ENCODE peak calls at places on chromosomes 3 and 15, in eight cellular contexts. I is PC-3; N is neural progenitor cell; J is vagina; E is right atrium auricular region; O is neuronal stem cell; U is esophagus squamous epithelium; T is effector memory CD4-positive, alpha-beta T cell. M is an unnamed sample. For H3K36me3 and H3K27me3, the result is how much of the 10 kb centered on the place peaks cover.

GRCh38 chr3:188584162-188584529 is 430.2 kb downstream of the LPP start:
- DNase-seq in O (no peak), N (no peak), E (no peak), J (no peak), U (no peak), T (no peak), I (peak), M (no peak)

GRCh38 chr3:168218600-168218999 is 122.9 kb upstream of the GOLIM4 start:
- DNase-seq in N (no peak), I (no peak), U (no peak), J (no peak), T (no peak), E (no peak), O (no peak), M (no peak)

GRCh38 chr3:23075478-23075877 is 127.6 kb upstream of the UBE2E2 start:
- DNase-seq in O (no peak), T (no peak), E (no peak), U (no peak), I (no peak), N (no peak), J (no peak), M (no peak)

GRCh38 chr3:77348244-77348855 is 308.5 kb downstream of the ROBO2 start:
- DNase-seq in I (peak), N (peak), E (no peak), O (peak), J (no peak), T (no peak), U (no peak), M (no peak)

GRCh38 chr15:89127054-89127702 is 38.9 kb downstream of the ABHD2 start:
- DNase-seq in I (peak), N (no peak), J (no peak), T (no peak), U (no peak), E (no peak), O (no peak), M (no peak)

GRCh38 chr15:100929641-100930042 is 10.5 kb downstream of the LRRK1 start:
- DNase-seq in T (no peak), E (no peak), N (peak), U (no peak), J (no peak), O (no peak), I (no peak), M (no peak)

GRCh38 chr3:12782172-12782815 is 14.2 kb upstream of the CAND2 start:
- DNase-seq in N (peak), O (no peak), I (no peak), U (no peak), E (no peak), T (no peak), J (no peak), M (no peak)

GRCh38 chr15:90037961-90038633 is 37.0 kb downstream of the ZNF710 start:
- DNase-seq in I (no peak), T (no peak), U (no peak), O (no peak), E (no peak), N (no peak), J (no peak), M (no peak)

GRCh38 chr3:182309120-182309519 is 484.2 kb upstream of the ATP11B start:
- DNase-seq in O (no peak), T (no peak), I (peak), E (no peak), N (no peak), J (no peak), U (no peak), M (no peak)

GRCh38 chr3:38829404-38829803 is 13.4 kb upstream of the SCN10A start:
- DNase-seq in O (no peak), E (peak), N (no peak), I (peak), U (no peak), T (no peak), J (no peak), M (no peak)

GRCh38 chr15:68228143-68228970 is 1.2 kb downstream of the CLN6 start:
- DNase-seq in J (no peak), U (no peak), N (no peak), T (no peak), I (peak), O (no peak), E (no peak), M (no peak)

GRCh38 chr3:1087066-1087555 is 5.7 kb upstream of the CNTN6 start:
- DNase-seq in J (no peak), T (no peak), I (peak), N (peak), O (no peak), E (no peak), U (no peak), M (no peak)

GRCh38 chr3:13500133-13500885 is 20.2 kb downstream of the HDAC11 start:
- DNase-seq in I (peak), J (no peak), E (no peak), N (peak), O (peak), U (no peak), T (no peak), M (no peak)

GRCh38 chr3:12947504-12948369 is 106.4 kb upstream of the RPL32 start:
- DNase-seq in J (no peak), T (no peak), N (no peak), E (no peak), U (no peak), I (peak), O (no peak), M (no peak)

GRCh38 chr3:32276279-32276841 is 37.9 kb downstream of the CMTM8 start:
- DNase-seq in I (peak), E (no peak), U (no peak), T (no peak), O (no peak), J (no peak), N (no peak), M (no peak)

GRCh38 chr15:51931638-51932037 is 39.9 kb downstream of the LEO1 start:
- DNase-seq in U (no peak), I (peak), O (no peak), T (no peak), E (peak), N (no peak), J (no peak), M (no peak)

GRCh38 chr15:39823634-39824033 is 41.0 kb upstream of the FSIP1 start:
- DNase-seq in N (no peak), J (no peak), T (no peak), O (no peak), U (no peak), E (no peak), I (no peak), M (no peak)

GRCh38 chr3:29353807-29354206 is 72.9 kb downstream of the RBMS3 start:
- DNase-seq in N (no peak), I (no peak), U (no peak), E (no peak), J (no peak), O (no peak), T (no peak), M (no peak)

GRCh38 chr15:97171556-97171955 is 788.9 kb upstream of the ARRDC4 start:
- DNase-seq in J (no peak), T (no peak), O (no peak), E (no peak), I (no peak), U (no peak), N (no peak), M (no peak)

GRCh38 chr3:183211390-183211789 is 41.7 kb upstream of the B3GNT5 start:
- DNase-seq in T (no peak), J (no peak), U (no peak), N (no peak), O (no peak), I (no peak), E (no peak), M (no peak)

GRCh38 chr3:31461441-31461840 is 71.3 kb upstream of the STT3B start:
- DNase-seq in T (no peak), N (no peak), I (no peak), E (no peak), O (no peak), U (no peak), J (no peak), M (no peak)

GRCh38 chr3:195147649-195148121 is 123.3 kb downstream of the XXYLT1 start:
- DNase-seq in J (no peak), O (no peak), I (no peak), E (no peak), U (no peak), T (no peak), N (no peak), M (no peak)

GRCh38 chr15:100635406-100636071 is 33.1 kb downstream of the ASB7 start:
- DNase-seq in T (no peak), E (no peak), N (peak), U (no peak), J (no peak), I (no peak), O (no peak), M (no peak)

GRCh38 chr15:51878446-51879386 is 49.3 kb downstream of the TMOD3 start:
- DNase-seq in I (peak), N (no peak), O (no peak), U (no peak), T (no peak), E (no peak), J (no peak), M (peak)

GRCh38 chr15:100809151-100809550 is 70.5 kb upstream of the ALDH1A3 start:
- DNase-seq in E (no peak), N (no peak), U (no peak), I (peak), T (no peak), J (no peak), O (no peak), M (no peak)

GRCh38 chr15:66720206-66721010 is 18.4 kb downstream of the SMAD6 start:
- DNase-seq in I (peak), N (no peak), T (no peak), E (peak), O (no peak), J (no peak), U (no peak), M (peak)

GRCh38 chr3:83934208-83935150 is 1024.3 kb upstream of the CADM2 start:
- DNase-seq in O (no peak), T (no peak), I (peak), E (no peak), J (no peak), U (no peak), N (no peak), M (no peak)

GRCh38 chr15:59976480-59976879 is 27.6 kb upstream of the FOXB1 start:
- DNase-seq in J (no peak), T (peak), O (no peak), I (no peak), U (no peak), N (no peak), E (no peak), M (peak)

GRCh38 chr15:100777821-100778220 is 101.8 kb upstream of the ALDH1A3 start:
- DNase-seq in T (no peak), N (peak), E (no peak), O (no peak), J (no peak), I (no peak), U (no peak), M (no peak)

GRCh38 chr3:60304103-60304502 is 947.1 kb downstream of the FHIT start:
- DNase-seq in O (no peak), N (no peak), T (no peak), J (no peak), U (no peak), E (no peak), I (no peak), M (no peak)

GRCh38 chr3:108806316-108806715 is 16.3 kb upstream of the TRAT1 start:
- DNase-seq in O (no peak), N (no peak), E (no peak), I (no peak), U (no peak), J (no peak), T (peak), M (peak)

GRCh38 chr3:179853176-179853575 is 183.6 kb downstream of the PEX5L start:
- DNase-seq in O (no peak), J (no peak), N (no peak), E (no peak), T (no peak), U (no peak), I (no peak), M (no peak)

GRCh38 chr3:132343018-132343612 is 25.9 kb downstream of the ACP3 start:
- DNase-seq in T (no peak), O (peak), N (peak), I (peak), J (no peak), E (no peak), U (no peak), M (peak)

GRCh38 chr15:40481671-40482070 is 10.9 kb downstream of the CHST14 start:
- DNase-seq in J (no peak), N (no peak), O (no peak), I (no peak), E (no peak), U (no peak), T (no peak), M (no peak)

GRCh38 chr3:58383904-58384303 is 49.7 kb downstream of the PDHB start:
- DNase-seq in J (no peak), O (no peak), I (peak), T (no peak), U (no peak), N (no peak), E (no peak), M (no peak)

GRCh38 chr3:136018876-136019275 is 53.3 kb downstream of the PPP2R3A start:
- DNase-seq in I (no peak), N (no peak), T (no peak), U (no peak), E (no peak), O (no peak), J (no peak), M (no peak)

GRCh38 chr3:122898298-122898697 is 103.4 kb downstream of the SLC49A4 start:
- DNase-seq in T (no peak), N (no peak), I (no peak), U (no peak), J (no peak), E (no peak), O (no peak), M (no peak)

GRCh38 chr3:31917303-31917903 is 63.7 kb downstream of the OSBPL10 start:
- DNase-seq in J (no peak), U (no peak), O (no peak), T (no peak), N (no peak), I (no peak), E (no peak), M (no peak)

DNA sequence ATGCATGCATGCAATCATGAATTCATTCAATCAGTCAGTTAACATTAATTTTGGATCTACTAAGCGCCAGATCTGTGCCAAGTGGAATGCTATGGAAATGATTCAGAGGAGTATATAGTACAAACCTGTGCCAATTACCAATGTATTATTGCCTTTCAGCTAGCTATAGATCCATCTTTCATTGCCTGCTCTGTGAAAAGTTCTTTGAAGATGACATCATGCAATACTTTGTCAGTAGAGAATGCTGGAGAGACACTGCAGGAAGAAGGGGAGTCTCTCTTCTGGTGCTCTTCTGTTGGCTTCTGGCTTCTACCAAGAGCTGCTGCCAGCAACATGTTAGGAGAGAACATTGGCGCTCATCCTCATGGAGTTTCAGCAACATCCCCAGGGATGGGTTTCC is 81.0 kb upstream of the LMCD1 start:
- DNase-seq in O (no peak), E (no peak), N (no peak), J (no peak), I (no peak), T (no peak), U (no peak), M (no peak)
- H3K36me3 ChIP-seq in O (under half), E (under half), N (under half), J (under half), I (under half), T (under half), U (under half), M (under half)

GRCh38 chr15:69300129-69300588 is 1.4 kb downstream of the PAQR5 start:
- DNase-seq in U (no peak), I (no peak), J (no peak), O (no peak), T (no peak), N (peak), E (no peak), M (no peak)
- H3K27ac ChIP-seq in U (no peak), I (no peak), J (no peak), O (no peak), T (no peak), N (no peak), E (no peak), M (no peak)

DNA sequence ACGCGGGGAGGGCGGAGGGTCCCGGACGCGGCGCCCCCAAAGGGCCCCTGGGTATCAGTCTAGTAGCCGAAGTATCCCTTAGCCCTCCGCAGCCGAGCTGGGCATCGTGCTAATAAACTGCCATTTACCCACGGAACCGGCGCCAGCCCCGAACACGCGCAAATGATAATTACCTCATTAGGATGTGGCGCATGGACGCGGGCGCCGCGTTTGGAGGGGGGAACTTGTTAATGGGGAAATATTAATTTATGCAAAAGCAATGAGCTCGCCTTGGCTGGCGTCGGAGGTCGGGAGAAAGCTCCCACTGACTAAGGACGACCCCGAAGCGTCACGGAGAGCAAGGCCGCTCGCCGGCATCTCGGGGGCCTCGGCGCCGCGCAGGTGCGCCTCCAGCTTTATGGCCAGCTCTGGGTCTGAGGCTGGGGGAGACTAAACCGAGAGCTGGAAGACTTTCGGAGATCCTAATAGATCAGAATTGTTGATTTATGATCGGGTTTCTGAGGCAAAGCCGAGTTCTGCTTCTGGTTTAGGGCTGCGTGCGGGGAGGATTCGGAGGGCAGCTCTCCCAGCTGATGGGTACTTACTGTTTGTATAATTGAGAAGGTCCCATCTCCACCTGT is 474 bp upstream of the FEZF2 start:
- DNase-seq in J (no peak), T (no peak), I (no peak), E (no peak), U (no peak), O (no peak), N (peak), M (no peak)
- H3K27me3 ChIP-seq in J (under half), T (under half), I (under half), E (half or more), U (under half), O (half or more), N (half or more), M (under half)

GRCh38 chr3:141743305-141743704 is 5.2 kb downstream of the RNF7 start:
- DNase-seq in J (no peak), T (no peak), U (no peak), N (no peak), I (no peak), O (no peak), E (no peak), M (no peak)

GRCh38 chr3:141746962-141747361 is 8.9 kb downstream of the RNF7 start:
- DNase-seq in O (no peak), J (no peak), E (no peak), N (no peak), U (no peak), I (no peak), T (no peak), M (no peak)
- H3K36me3 ChIP-seq in O (under half), J (half or more), E (under half), N (under half), U (under half), I (under half), T (under half), M (under half)

DNA sequence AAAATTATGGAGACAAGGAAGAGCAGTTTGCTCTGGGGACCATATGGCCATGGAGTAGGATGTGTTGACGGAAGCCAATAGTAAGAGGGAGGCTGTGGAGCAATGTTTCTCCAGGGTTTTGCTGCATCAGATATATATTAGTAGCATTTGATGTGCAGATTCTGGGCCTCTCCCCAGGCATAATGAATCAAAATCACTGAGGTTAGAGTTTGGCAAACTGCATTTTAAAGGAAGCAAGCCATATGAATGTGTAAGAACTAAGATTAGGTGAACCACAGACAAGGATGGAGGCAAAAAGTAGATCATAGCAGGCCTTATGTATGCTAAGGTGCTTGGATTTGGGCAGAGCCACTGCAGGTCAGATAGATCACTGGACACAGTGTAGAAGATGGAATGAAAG is 192.9 kb upstream of the IL12A start:
- DNase-seq in E (no peak), I (no peak), N (no peak), T (no peak), U (no peak), J (no peak), O (no peak), M (no peak)
- H3K27ac ChIP-seq in E (peak), I (no peak), N (no peak), T (no peak), U (peak), J (peak), O (no peak), M (no peak)

GRCh38 chr3:17759901-17760300 is 17.5 kb upstream of the TBC1D5 start:
- DNase-seq in J (no peak), E (no peak), U (no peak), T (no peak), N (no peak), I (peak), O (no peak), M (no peak)

GRCh38 chr3:17753271-17753992 is 11.0 kb upstream of the TBC1D5 start:
- DNase-seq in T (no peak), J (no peak), U (no peak), N (no peak), I (no peak), E (no peak), O (no peak), M (no peak)

GRCh38 chr3:17752851-17753250 is 10.4 kb upstream of the TBC1D5 start:
- DNase-seq in I (no peak), U (no peak), N (no peak), J (no peak), O (no peak), T (no peak), E (no peak), M (no peak)

GRCh38 chr3:17752441-17752840 is 10.0 kb upstream of the TBC1D5 start:
- DNase-seq in I (no peak), N (no peak), O (no peak), U (no peak), T (no peak), J (no peak), E (no peak), M (no peak)

DNA sequence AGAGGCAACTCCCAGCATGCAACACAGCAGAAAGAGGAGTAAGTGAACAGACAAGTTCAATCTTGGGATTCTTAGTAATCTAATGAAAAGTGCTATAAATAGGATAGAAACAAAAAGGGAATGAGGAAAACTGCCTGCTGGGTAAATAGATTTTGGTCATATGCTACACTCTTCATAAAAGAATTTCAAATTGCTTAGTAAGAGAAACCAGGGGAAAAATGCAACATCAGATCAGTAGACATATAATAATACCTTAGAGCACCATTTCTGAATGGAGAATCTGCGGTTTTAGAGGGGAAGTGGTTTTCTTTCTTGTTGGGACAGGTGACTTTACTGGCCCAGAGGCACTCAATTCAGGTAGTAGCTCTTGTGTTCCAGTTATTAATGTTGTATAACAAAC is 13.4 kb upstream of the TBC1D5 start:
- DNase-seq in N (no peak), E (no peak), J (no peak), O (no peak), I (no peak), U (no peak), T (no peak), M (no peak)
- H3K27me3 ChIP-seq in N (under half), E (under half), J (under half), O (under half), I (under half), U (under half), T (under half), M (under half)

M was measured in naive thymus-derived CD4-positive, alpha-beta T cell.